ENCODE peak calls at places on chromosomes 16 and 17, in seven cellular contexts. F, K, T, I, O, R and V are unnamed samples.

GRCh38 chr17:66775881-66776400 is 59.0 kb upstream of the CACNG5 start:
- DNase-seq in F (no peak), K (no peak), T (no peak), I (no peak), O (no peak), R (no peak), V (no peak)

GRCh38 chr16:58732545-58733247 is 1.4 kb downstream of the GOT2 start:
- DNase-seq in F (peak), K (peak), T (no peak), I (no peak), O (no peak), R (no peak), V (peak)

GRCh38 chr17:35915153-35915969 is 15.2 kb downstream of the RDM1 start:
- DNase-seq in F (no peak), K (no peak), T (no peak), I (no peak), O (no peak), R (no peak), V (no peak)

GRCh38 chr17:77836557-77837041 is 121.9 kb upstream of the TNRC6C start:
- DNase-seq in F (peak), K (peak), T (no peak), I (peak), O (no peak), R (no peak), V (peak)

GRCh38 chr16:31537362-31537921 is 9.7 kb downstream of the AHSP start:
- DNase-seq in F (no peak), K (no peak), T (peak), I (no peak), O (peak), R (no peak), V (no peak)

GRCh38 chr16:11743308-11744074 is 834 bp upstream of the TXNDC11 start:
- DNase-seq in F (peak), K (peak), T (no peak), I (peak), O (no peak), R (no peak), V (peak)

GRCh38 chr16:55543470-55543869 is 23.0 kb upstream of the CAPNS2 start:
- DNase-seq in F (peak), K (peak), T (no peak), I (no peak), O (peak), R (no peak), V (peak)

GRCh38 chr17:82772026-82772425 is 20.2 kb downstream of the TBCD start:
- DNase-seq in F (peak), K (peak), T (no peak), I (no peak), O (no peak), R (no peak), V (peak)

GRCh38 chr17:64777413-64778101 is 115.5 kb upstream of the SMURF2 start:
- DNase-seq in F (no peak), K (no peak), T (no peak), I (no peak), O (peak), R (peak), V (no peak)

GRCh38 chr17:9313346-9313745 is 262.3 kb downstream of the STX8 start:
- DNase-seq in F (no peak), K (no peak), T (no peak), I (no peak), O (no peak), R (no peak), V (no peak)

GRCh38 chr17:2214047-2214717 is 89.4 kb downstream of the SMG6 start:
- DNase-seq in F (no peak), K (peak), T (no peak), I (no peak), O (peak), R (no peak), V (peak)

GRCh38 chr16:24896439-24896838 is 50.7 kb downstream of the SLC5A11 start:
- DNase-seq in F (no peak), K (no peak), T (no peak), I (no peak), O (no peak), R (no peak), V (no peak)

GRCh38 chr17:17350491-17351355 is 47.5 kb downstream of the NT5M start:
- DNase-seq in F (peak), K (peak), T (no peak), I (no peak), O (peak), R (no peak), V (peak)

GRCh38 chr16:66905633-66906539 is 12.8 kb downstream of the CDH16 start:
- DNase-seq in F (no peak), K (no peak), T (no peak), I (no peak), O (peak), R (peak), V (no peak)

GRCh38 chr16:24544640-24545039 is 5.3 kb downstream of the RBBP6 start:
- DNase-seq in F (no peak), K (peak), T (no peak), I (no peak), O (no peak), R (no peak), V (peak)

GRCh38 chr17:40963838-40964237 is 2.9 kb downstream of the KRT39 start:
- DNase-seq in F (peak), K (peak), T (no peak), I (no peak), O (no peak), R (peak), V (peak)

GRCh38 chr16:23182206-23182674 is 305 bp upstream of the SCNN1G start:
- DNase-seq in F (peak), K (peak), T (peak), I (peak), O (peak), R (peak), V (peak)

GRCh38 chr16:75506567-75506966 is 11.3 kb upstream of the CHST6 start:
- DNase-seq in F (peak), K (peak), T (no peak), I (peak), O (no peak), R (no peak), V (peak)

GRCh38 chr17:70499067-70499786 is 329.9 kb downstream of the KCNJ2 start:
- DNase-seq in F (no peak), K (peak), T (no peak), I (no peak), O (peak), R (no peak), V (no peak)

GRCh38 chr16:24758373-24758772 is 28.9 kb downstream of the TNRC6A start:
- DNase-seq in F (no peak), K (no peak), T (no peak), I (no peak), O (no peak), R (no peak), V (no peak)

GRCh38 chr17:48113201-48113676 is 5.7 kb downstream of the SNX11 start:
- DNase-seq in F (no peak), K (no peak), T (no peak), I (no peak), O (no peak), R (no peak), V (no peak)

GRCh38 chr17:82299452-82299851 is 18.0 kb downstream of the CD7 start:
- DNase-seq in F (no peak), K (no peak), T (no peak), I (no peak), O (no peak), R (no peak), V (no peak)

GRCh38 chr17:76643553-76644148 is at the start of gene ST6GALNAC1:
- DNase-seq in F (peak), K (no peak), T (no peak), I (no peak), O (no peak), R (no peak), V (no peak)

GRCh38 chr17:82924812-82925211 is 85.0 kb upstream of the ZNF750 start:
- DNase-seq in F (peak), K (no peak), T (no peak), I (peak), O (no peak), R (no peak), V (no peak)

DNA sequence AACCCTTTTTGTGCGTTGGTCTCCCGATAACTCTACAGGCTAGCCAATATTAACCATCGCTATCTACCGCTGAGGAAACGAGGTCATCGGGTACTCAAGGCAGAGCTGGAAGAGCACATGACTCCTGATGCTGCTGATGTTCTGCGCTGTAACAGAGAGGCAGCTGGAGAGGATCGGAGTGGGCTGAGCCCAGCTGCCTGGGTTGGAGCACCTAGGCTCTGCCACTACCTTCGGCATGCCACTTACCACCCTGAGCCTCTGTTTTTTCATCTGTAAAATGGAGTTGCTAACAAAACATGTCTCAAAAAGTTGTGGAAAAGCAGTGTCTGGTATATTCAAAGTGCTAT is 439 bp upstream of the SLC46A1 start:
- DNase-seq in F (no peak), K (no peak), T (no peak), I (no peak), O (peak), R (no peak), V (peak)
- H3K9ac ChIP-seq in F (no peak), K (no peak), T (no peak), I (peak), O (no peak), R (no peak), V (peak)

DNA sequence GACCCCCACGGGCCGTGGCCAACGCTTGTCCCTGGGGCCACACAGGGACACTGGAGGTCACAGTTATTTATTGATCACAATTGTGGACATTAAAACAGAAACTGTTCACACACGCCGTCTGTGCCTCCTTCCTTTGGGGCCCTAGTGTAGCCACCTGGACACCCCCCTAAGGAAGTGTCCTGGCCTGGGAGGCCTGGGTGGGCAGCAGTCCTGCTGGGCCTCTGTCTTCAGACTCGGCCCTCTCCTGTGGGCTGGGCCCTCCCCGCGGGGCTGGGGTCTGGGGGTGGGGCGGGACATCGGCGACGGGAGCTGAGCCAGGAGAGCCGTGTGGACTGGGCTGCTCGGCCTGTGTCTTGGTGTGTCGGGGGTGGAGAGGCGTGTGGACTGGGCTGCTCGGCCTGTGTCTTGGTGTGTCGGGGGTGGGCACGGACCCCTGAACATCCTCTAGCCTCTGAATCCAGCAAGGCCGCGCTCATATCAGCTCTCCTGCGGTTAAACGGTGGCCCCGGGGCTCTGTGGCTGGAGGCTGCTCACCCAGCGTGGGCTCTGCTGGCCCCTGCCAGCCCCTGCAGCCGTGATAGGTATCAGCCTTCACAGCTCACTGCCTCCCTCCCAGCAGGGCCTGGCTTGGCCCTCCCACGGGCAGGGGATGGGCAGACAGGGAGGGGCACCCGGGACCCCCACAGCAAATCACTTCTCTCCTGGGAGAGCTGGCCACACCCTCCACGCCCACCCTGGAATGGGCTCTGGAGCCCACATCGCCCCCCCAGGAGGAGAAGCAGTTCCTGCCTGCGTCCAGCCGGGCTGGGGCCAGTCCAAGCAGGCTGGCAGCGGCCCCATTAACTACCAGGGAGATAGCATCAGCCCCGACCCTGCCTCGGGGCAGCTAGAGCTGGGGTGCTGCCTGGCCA is 1.1 kb upstream of the NHLRC4 start:
- DNase-seq in F (no peak), K (peak), T (no peak), I (no peak), O (no peak), R (no peak), V (no peak)
- H3K4me3 ChIP-seq in F (no peak), K (no peak), T (no peak), I (no peak), O (no peak), R (no peak), V (no peak)

GRCh38 chr17:50629902-50630301 is 4.8 kb upstream of the ABCC3 start:
- DNase-seq in F (no peak), K (no peak), T (no peak), I (no peak), O (no peak), R (no peak), V (no peak)
- TF ChIP-seq EZH2 in F (no peak), K (no peak), T (no peak), I (no peak), O (no peak), R (no peak), V (no peak)

GRCh38 chr17:49440581-49440980 is 25.9 kb upstream of the PHB1 start:
- DNase-seq in F (no peak), K (no peak), T (no peak), I (no peak), O (no peak), R (no peak), V (no peak)
- H3K9ac ChIP-seq in F (no peak), K (no peak), T (no peak), I (no peak), O (no peak), R (no peak), V (no peak)

GRCh38 chr17:59783221-59784016 is 76.0 kb downstream of the VMP1 start:
- DNase-seq in F (peak), K (peak), T (no peak), I (peak), O (no peak), R (no peak), V (peak)
- H3K4me3 ChIP-seq in F (peak), K (no peak), T (no peak), I (no peak), O (no peak), R (no peak), V (peak)

GRCh38 chr16:70593544-70593943 is 52.8 kb upstream of the IL34 start:
- DNase-seq in F (no peak), K (no peak), T (no peak), I (no peak), O (no peak), R (no peak), V (no peak)
- TF ChIP-seq EZH2 in F (no peak), K (no peak), T (no peak), I (no peak), O (no peak), R (no peak), V (no peak)